ENCODE peak calls at places on chromosomes 1 and 21, in four cellular contexts. I is activated T-helper 1 cell treated with Interleukin-2 at 50 U/mL for 16 hours, U is foreskin melanocyte, S is heart left ventricle. F is an unnamed sample.

GRCh38 chr21:26686278-26686677 is 113.2 kb upstream of the CYYR1 start:
- DNase-seq in I (no peak), U (no peak), S (no peak), F (peak)

GRCh38 chr1:87392241-87393192 is 63.8 kb downstream of the LMO4 start:
- DNase-seq in I (no peak), U (peak), S (no peak), F (no peak)

GRCh38 chr1:7642781-7643180 is 128.3 kb upstream of the VAMP3 start:
- DNase-seq in I (no peak), U (no peak), S (no peak), F (no peak)

GRCh38 chr1:18197299-18197698 is 89.7 kb downstream of the IGSF21 start:
- DNase-seq in I (no peak), U (no peak), S (no peak), F (no peak)

GRCh38 chr1:205376739-205377138 is 20.0 kb upstream of the KLHDC8A start:
- DNase-seq in I (no peak), U (no peak), S (no peak), F (no peak)

GRCh38 chr21:45982758-45983731 is 1.5 kb downstream of the COL6A1 start:
- DNase-seq in I (no peak), U (no peak), S (peak), F (no peak)

GRCh38 chr1:154329152-154329521 is 3.8 kb downstream of the ATP8B2 start:
- DNase-seq in I (no peak), U (no peak), S (no peak), F (no peak)

GRCh38 chr1:56774067-56774609 is 45.1 kb downstream of the FYB2 start:
- DNase-seq in I (no peak), U (no peak), S (no peak), F (no peak)

GRCh38 chr21:38979271-38980196 is 173.8 kb downstream of the ETS2 start:
- DNase-seq in I (no peak), U (no peak), S (no peak), F (no peak)

GRCh38 chr21:27476696-27477095 is 509.8 kb upstream of the ADAMTS5 start:
- DNase-seq in I (no peak), U (peak), S (no peak), F (no peak)

GRCh38 chr1:26288311-26288941 is 8.5 kb downstream of the SH3BGRL3 start:
- DNase-seq in I (peak), U (no peak), S (no peak), F (no peak)

GRCh38 chr1:192158181-192158580 is at the start of gene RGS18:
- DNase-seq in I (no peak), U (no peak), S (no peak), F (no peak)

GRCh38 chr1:201085902-201086735 is 26.1 kb downstream of the CACNA1S start:
- DNase-seq in I (peak), U (no peak), S (no peak), F (peak)

GRCh38 chr1:66916320-66916719 is 8.3 kb downstream of the DNAI4 start:
- DNase-seq in I (no peak), U (peak), S (no peak), F (no peak)

GRCh38 chr21:38448619-38449186 is 49.6 kb downstream of the ERG start:
- DNase-seq in I (no peak), U (no peak), S (no peak), F (no peak)

GRCh38 chr1:56286956-56287355 is 292.4 kb downstream of the PLPP3 start:
- DNase-seq in I (no peak), U (no peak), S (no peak), F (no peak)

GRCh38 chr21:29218749-29219148 is 80.0 kb upstream of the BACH1 start:
- DNase-seq in I (no peak), U (no peak), S (no peak), F (no peak)

GRCh38 chr1:174659823-174660222 is 212.1 kb downstream of the GPR52 start:
- DNase-seq in I (no peak), U (no peak), S (no peak), F (no peak)

GRCh38 chr1:17687125-17687524 is 68.0 kb upstream of the ACTL8 start:
- DNase-seq in I (no peak), U (no peak), S (no peak), F (no peak)

GRCh38 chr1:215776336-215776735 is 209.2 kb downstream of the KCTD3 start:
- DNase-seq in I (no peak), U (no peak), S (no peak), F (no peak)

GRCh38 chr1:84435159-84435558 is 36.9 kb downstream of the DNASE2B start:
- DNase-seq in I (no peak), U (no peak), S (no peak), F (no peak)

GRCh38 chr1:9537863-9538668 is 1.2 kb upstream of the SLC25A33 start:
- DNase-seq in I (no peak), U (no peak), S (no peak), F (no peak)

GRCh38 chr1:241632987-241633386 is 7.2 kb downstream of the CHML start:
- DNase-seq in I (no peak), U (no peak), S (no peak), F (no peak)

GRCh38 chr1:184399192-184399847 is 12.5 kb downstream of the C1orf21 start:
- DNase-seq in I (no peak), U (no peak), S (no peak), F (no peak)

GRCh38 chr1:27402349-27402754 is 9.9 kb downstream of the GPR3 start:
- DNase-seq in I (no peak), U (peak), S (peak), F (no peak)

GRCh38 chr21:43662286-43662685 is 2.9 kb downstream of the RRP1B start:
- DNase-seq in I (no peak), U (no peak), S (no peak), F (no peak)

GRCh38 chr1:192807968-192808587 is 761 bp upstream of the RGS2 start:
- DNase-seq in I (no peak), U (peak), S (no peak), F (peak)

GRCh38 chr1:111399792-111400610 is 27.5 kb downstream of the OVGP1 start:
- DNase-seq in I (no peak), U (peak), S (peak), F (no peak)

GRCh38 chr1:2271841-2272655 is 43.9 kb downstream of the SKI start:
- DNase-seq in I (no peak), U (no peak), S (no peak), F (no peak)

GRCh38 chr1:99279525-99279924 is 15.2 kb downstream of the PLPPR4 start:
- DNase-seq in I (no peak), U (no peak), S (no peak), F (no peak)

GRCh38 chr1:108327534-108328462 is 83.9 kb upstream of the NBPF4 start:
- DNase-seq in I (no peak), U (no peak), S (no peak), F (no peak)

GRCh38 chr1:10773851-10774614 is 22.4 kb downstream of the CASZ1 start:
- DNase-seq in I (no peak), U (no peak), S (no peak), F (no peak)

GRCh38 chr1:245768596-245768995 is 613.8 kb downstream of the KIF26B start:
- DNase-seq in I (no peak), U (no peak), S (no peak), F (no peak)

GRCh38 chr21:42286416-42286815 is 28.8 kb downstream of the TFF3 start:
- DNase-seq in I (no peak), U (no peak), S (no peak), F (no peak)

GRCh38 chr1:78101514-78101913 is 55.7 kb downstream of the GIPC2 start:
- DNase-seq in I (no peak), U (peak), S (peak), F (no peak)

GRCh38 chr1:70745199-70745598 is 302.4 kb downstream of the PTGER3 start:
- DNase-seq in I (no peak), U (peak), S (no peak), F (no peak)

GRCh38 chr1:23719162-23719820 is 24.0 kb upstream of the ELOA start:
- DNase-seq in I (no peak), U (no peak), S (no peak), F (no peak)

GRCh38 chr1:39692152-39693064 is 1.2 kb upstream of the HPCAL4 start:
- DNase-seq in I (no peak), U (no peak), S (no peak), F (peak)

GRCh38 chr1:234584926-234585325 is 25.1 kb downstream of the IRF2BP2 start:
- DNase-seq in I (no peak), U (no peak), S (peak), F (no peak)

F was measured in T-cell.